ENCODE peak calls at places on chromosomes 1 and 21, in eight cellular contexts. F is fibroblast of lung, Y is uterus, I is GM23338, T is Peyer's patch, M is mammary epithelial cell, C is iPS DF 6.9, L is PC-3. G is an unnamed sample. For H3K4me1, the result is how much of the 10 kb centered on the place peaks cover.

GRCh38 chr1:70358921-70359564 is 4.5 kb upstream of the ANKRD13C start:
- DNase-seq in F (peak), M (peak), T (no peak), I (no peak), L (peak), C (no peak), Y (no peak), G (no peak)

GRCh38 chr1:153563339-153563952 is 2.2 kb downstream of the S100A2 start:
- DNase-seq in L (no peak), I (no peak), M (no peak), C (no peak), F (no peak), T (peak), Y (peak), G (no peak)

GRCh38 chr1:88056880-88057279 is 627.2 kb upstream of the PKN2 start:
- DNase-seq in F (no peak), Y (no peak), I (no peak), M (no peak), C (no peak), T (no peak), L (no peak), G (no peak)

GRCh38 chr1:23529146-23530088 is 1.6 kb downstream of the E2F2 start:
- DNase-seq in T (peak), M (peak), I (no peak), C (no peak), F (no peak), L (peak), Y (no peak), G (no peak)

GRCh38 chr1:170670751-170671628 is 7.1 kb downstream of the PRRX1 start:
- DNase-seq in Y (peak), C (no peak), M (no peak), T (peak), L (no peak), F (peak), I (peak), G (no peak)

GRCh38 chr1:69991644-69992043 is 213.7 kb downstream of the LRRC40 start:
- DNase-seq in C (no peak), T (no peak), Y (no peak), L (no peak), F (no peak), I (no peak), M (no peak), G (no peak)

GRCh38 chr21:22554690-22555316 is 1556.6 kb downstream of the NCAM2 start:
- DNase-seq in M (no peak), F (no peak), I (no peak), L (no peak), C (no peak), T (no peak), Y (no peak), G (no peak)

GRCh38 chr1:92736395-92736794 is 48.5 kb downstream of the EVI5 start:
- DNase-seq in Y (no peak), F (peak), T (no peak), L (peak), I (peak), C (no peak), M (peak), G (no peak)

GRCh38 chr21:38716942-38717341 is 88.8 kb upstream of the ETS2 start:
- DNase-seq in M (peak), C (no peak), F (no peak), L (peak), T (no peak), Y (no peak), I (no peak), G (no peak)

GRCh38 chr1:26784023-26784871 is 3.5 kb upstream of the PIGV start:
- DNase-seq in C (no peak), I (peak), T (no peak), M (no peak), Y (peak), L (peak), F (peak), G (no peak)

GRCh38 chr1:70745199-70745598 is 302.4 kb downstream of the PTGER3 start:
- DNase-seq in M (no peak), F (no peak), I (peak), C (no peak), L (peak), T (no peak), Y (no peak), G (no peak)

GRCh38 chr1:215606564-215607168 is 39.6 kb downstream of the KCTD3 start:
- DNase-seq in Y (no peak), F (peak), C (no peak), I (peak), L (peak), M (no peak), T (no peak), G (no peak)

GRCh38 chr1:59333626-59334277 is 36.9 kb downstream of the FGGY start:
- DNase-seq in C (no peak), F (no peak), Y (no peak), T (no peak), I (no peak), L (no peak), M (peak), G (no peak)

GRCh38 chr1:91165033-91165654 is 143.3 kb upstream of the ZNF644 start:
- DNase-seq in F (peak), T (peak), M (peak), C (peak), L (peak), Y (peak), I (peak), G (no peak)

GRCh38 chr1:45954401-45954847 is 151.0 kb downstream of the MAST2 start:
- DNase-seq in M (peak), T (no peak), I (no peak), Y (no peak), L (peak), F (peak), C (no peak), G (no peak)

DNA sequence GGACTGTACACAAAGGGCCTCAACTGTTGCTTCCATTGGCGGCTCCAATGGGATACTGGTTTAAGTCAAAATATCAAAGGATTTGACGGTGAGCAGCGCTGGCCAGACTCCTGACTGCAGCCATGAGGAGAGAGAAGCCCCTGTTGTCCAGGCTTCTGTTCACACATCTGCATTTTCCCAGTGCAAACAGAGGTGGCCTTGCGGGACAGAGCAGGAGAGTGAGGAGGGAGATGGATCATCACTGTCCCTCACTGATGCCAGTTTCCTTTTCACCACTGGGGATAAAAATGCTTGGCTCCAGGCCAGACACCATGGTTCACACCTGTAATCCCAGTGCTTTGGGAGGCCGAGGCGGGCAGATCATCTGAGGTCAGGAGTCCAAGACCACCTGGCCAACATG is 69.2 kb downstream of the SETD4 start:
- DNase-seq in M (no peak), I (no peak), L (no peak), T (no peak), F (no peak), C (no peak), Y (no peak), G (no peak)
- H3K4me1 ChIP-seq in M (under half), I (under half), L (under half), T (under half), F (under half), C (under half), Y (under half), G (under half)

DNA sequence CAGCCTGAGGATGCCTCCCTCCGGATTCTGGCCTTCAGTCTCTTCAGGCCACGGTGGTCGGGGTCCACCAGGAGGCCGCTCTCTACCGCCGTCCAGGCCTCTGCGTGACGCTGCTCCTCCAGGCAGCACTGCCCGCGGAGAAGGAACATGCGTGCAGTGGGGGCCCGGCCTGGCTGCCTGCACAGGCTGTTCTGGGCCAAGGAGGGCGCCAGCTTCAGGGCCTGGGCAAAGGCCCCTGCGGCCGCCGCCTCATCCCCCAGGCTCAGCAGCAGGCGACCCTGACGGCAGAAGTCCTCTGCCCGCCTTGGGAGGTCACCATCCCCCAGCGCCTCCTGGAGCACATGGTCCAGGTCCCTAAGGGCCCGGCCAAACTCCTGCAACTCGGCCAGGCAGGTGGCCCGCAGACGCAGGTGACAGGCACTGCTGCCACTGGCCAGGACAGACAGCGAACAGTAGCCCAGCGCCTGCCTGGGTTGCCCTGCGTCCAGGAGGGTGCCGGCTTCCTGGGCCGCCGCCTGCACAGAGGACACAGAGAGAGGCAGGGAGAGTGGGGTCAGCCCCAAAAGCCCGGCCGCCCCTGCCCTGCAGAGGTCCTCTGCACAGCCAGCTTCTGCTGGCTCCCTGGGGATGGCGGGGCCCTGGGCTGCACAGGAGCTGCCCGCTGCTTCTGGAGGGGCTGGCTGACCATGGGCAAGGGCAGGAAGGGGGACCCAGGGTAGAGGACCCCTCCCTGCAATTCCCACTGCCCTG is 8.7 kb upstream of the MMEL1 start:
- DNase-seq in T (peak), M (no peak), F (no peak), I (peak), C (no peak), Y (no peak), L (no peak), G (peak)
- H3K4me3 ChIP-seq in T (peak), M (peak), F (peak), I (peak), C (no peak), Y (peak), L (peak), G (peak)

GRCh38 chr1:3121401-3122215 is 52.6 kb downstream of the PRDM16 start:
- DNase-seq in L (no peak), F (no peak), T (no peak), I (peak), M (no peak), C (no peak), Y (no peak), G (no peak)

GRCh38 chr1:3119748-3120524 is 50.9 kb downstream of the PRDM16 start:
- DNase-seq in I (no peak), M (no peak), Y (no peak), L (no peak), F (no peak), T (no peak), C (no peak), G (no peak)

GRCh38 chr1:3124246-3124645 is 55.2 kb downstream of the PRDM16 start:
- DNase-seq in Y (no peak), L (no peak), I (no peak), M (no peak), T (no peak), C (no peak), F (no peak), G (no peak)

GRCh38 chr1:3120994-3121393 is 52.0 kb downstream of the PRDM16 start:
- DNase-seq in C (no peak), I (no peak), Y (no peak), F (no peak), L (no peak), T (no peak), M (no peak), G (no peak)

DNA sequence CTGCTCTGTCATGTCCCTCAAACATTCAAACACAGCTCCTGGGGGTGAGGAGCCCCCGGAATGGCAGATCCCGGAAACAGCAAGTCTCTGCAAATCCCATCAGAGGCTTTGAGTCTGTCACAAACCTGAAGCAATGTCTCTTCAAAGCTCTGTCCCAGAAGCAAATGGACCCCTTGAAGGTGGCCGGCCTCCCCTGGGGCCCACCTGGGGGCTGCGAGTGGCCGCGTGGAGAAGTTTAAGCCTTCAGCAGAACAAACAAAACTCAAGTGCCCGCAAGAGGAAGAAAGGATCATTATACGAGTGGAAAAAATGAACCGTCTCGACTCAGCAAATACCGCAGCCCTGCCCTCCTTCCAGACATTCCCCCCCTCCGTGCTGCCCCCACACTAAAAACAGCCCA is 53.3 kb downstream of the PRDM16 start:
- DNase-seq in C (no peak), T (no peak), Y (no peak), F (no peak), L (no peak), I (no peak), M (no peak), G (no peak)
- H3K27ac ChIP-seq in C (no peak), T (no peak), Y (no peak), F (no peak), L (no peak), I (no peak), M (no peak), G (no peak)

GRCh38 chr1:85655315-85655714 is 52.9 kb downstream of the ZNHIT6 start:
- DNase-seq in L (no peak), I (no peak), Y (no peak), T (no peak), F (no peak), C (no peak), M (no peak), G (no peak)
- H3K4me1 ChIP-seq in L (under half), I (under half), Y (under half), T (under half), F (under half), C (under half), M (under half), G (under half)

GRCh38 chr1:201783067-201783466 is 45.9 kb upstream of the IPO9 start:
- DNase-seq in T (no peak), L (no peak), F (peak), C (no peak), M (no peak), I (no peak), Y (no peak), G (no peak)

GRCh38 chr1:201783572-201783971 is 45.4 kb upstream of the IPO9 start:
- DNase-seq in T (no peak), M (no peak), F (no peak), Y (no peak), C (no peak), I (peak), L (no peak), G (no peak)

GRCh38 chr1:201779351-201779880 is 49.5 kb upstream of the IPO9 start:
- DNase-seq in F (no peak), I (no peak), Y (no peak), M (no peak), C (no peak), L (no peak), T (no peak), G (no peak)

GRCh38 chr1:201782353-201782752 is 46.6 kb upstream of the IPO9 start:
- DNase-seq in M (no peak), F (no peak), L (no peak), I (no peak), Y (no peak), C (no peak), T (no peak), G (no peak)

GRCh38 chr1:201781447-201781846 is 47.5 kb upstream of the IPO9 start:
- DNase-seq in L (no peak), T (no peak), Y (no peak), F (peak), C (no peak), I (no peak), M (no peak), G (no peak)
- H3K4me3 ChIP-seq in L (no peak), T (no peak), Y (no peak), F (no peak), C (no peak), I (no peak), M (no peak), G (no peak)

DNA sequence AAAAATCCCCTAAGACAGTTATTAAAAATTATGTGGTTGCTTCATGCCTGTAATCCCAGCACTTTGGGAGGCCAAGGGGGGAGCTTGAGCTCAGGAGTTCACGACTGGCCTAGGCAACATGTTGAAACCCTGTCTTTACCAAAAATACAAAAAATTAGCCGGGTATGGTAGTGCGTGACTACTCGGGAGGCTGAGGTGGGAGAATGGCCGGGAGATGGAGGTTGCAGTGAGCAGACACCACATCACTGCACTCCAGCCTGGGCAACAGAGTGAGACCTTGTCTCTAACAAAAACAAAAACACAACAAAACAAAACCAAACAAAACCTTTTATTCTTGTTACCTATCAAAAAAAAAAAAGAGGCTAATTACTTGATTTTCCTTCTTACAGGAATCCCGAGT is 2.1 kb downstream of the ELK4 start:
- DNase-seq in I (no peak), F (no peak), T (no peak), L (no peak), Y (no peak), C (no peak), M (no peak), G (no peak)
- H3K27ac ChIP-seq in I (peak), F (peak), T (peak), L (peak), Y (peak), C (no peak), M (peak), G (peak)